ENCODE peak calls at places on chromosome 13, in eight cellular contexts. S is HT-29; R is Panc1; H is iPS-NIHi11; B is activated naive CD4-positive, alpha-beta T cell treated with anti-CD3 and anti-CD28 coated beads for 36 hours; G is cardiac fibroblast; K is activated CD4-positive, alpha-beta T cell treated with anti-CD3 and anti-CD28 coated beads for 24 hours; V is activated CD4-positive, alpha-beta memory T cell treated with anti-CD3 and anti-CD28 coated beads, Interleukin-2, amount 10 ng/mL, durations not matched to agents 7 days and 5 days. F is an unnamed sample.

GRCh38 chr13:108700421-108701170 is 71.2 kb downstream of the MYO16 start:
- DNase-seq in S (no peak), R (no peak), H (no peak), B (no peak), G (peak; percentile 22), K (no peak), V (no peak), F (no peak)

GRCh38 chr13:23695711-23696512 is 125.7 kb downstream of the TNFRSF19 start:
- DNase-seq in S (no peak), R (no peak), H (no peak), B (peak; percentile 70), G (no peak), K (peak; percentile 33), V (peak; percentile 74), F (peak; percentile 82)

GRCh38 chr13:30884543-30884942 is 21.5 kb upstream of the MEDAG start:
- DNase-seq in S (peak; percentile 49), R (no peak), H (peak; percentile 39), B (no peak), G (no peak), K (no peak), V (no peak), F (no peak)

GRCh38 chr13:45516757-45517156 is 52.0 kb downstream of the COG3 start:
- DNase-seq in S (no peak), R (no peak), H (no peak), B (no peak), G (no peak), K (no peak), V (no peak), F (no peak)

GRCh38 chr13:109998808-109999528 is 212.6 kb upstream of the IRS2 start:
- DNase-seq in S (peak; percentile 16), R (no peak), H (no peak), B (no peak), G (peak; percentile 87), K (no peak), V (no peak), F (no peak)

GRCh38 chr13:111924676-111925075 is 142.3 kb upstream of the SOX1 start:
- DNase-seq in S (no peak), R (no peak), H (no peak), B (no peak), G (no peak), K (no peak), V (no peak), F (no peak)

GRCh38 chr13:80712026-80712425 is 371.1 kb upstream of the SPRY2 start:
- DNase-seq in S (no peak), R (no peak), H (no peak), B (no peak), G (peak; percentile 66), K (no peak), V (no peak), F (no peak)

GRCh38 chr13:26019881-26020535 is 31.8 kb downstream of the SHISA2 start:
- DNase-seq in S (peak; percentile 49), R (no peak), H (no peak), B (no peak), G (peak; percentile 68), K (no peak), V (no peak), F (no peak)

GRCh38 chr13:87497426-87497825 is 173.7 kb upstream of the SLITRK5 start:
- DNase-seq in S (no peak), R (no peak), H (no peak), B (no peak), G (no peak), K (no peak), V (no peak), F (no peak)

GRCh38 chr13:99811067-99811715 is 160.4 kb downstream of the ZIC5 start:
- DNase-seq in S (no peak), R (no peak), H (no peak), B (no peak), G (no peak), K (no peak), V (no peak), F (no peak)

GRCh38 chr13:90201198-90201597 is 1146.3 kb upstream of the MIR17HG start:
- DNase-seq in S (no peak), R (no peak), H (no peak), B (no peak), G (peak; percentile 14), K (no peak), V (no peak), F (peak; percentile 2)

GRCh38 chr13:60288569-60288968 is 108.5 kb upstream of the TDRD3 start:
- DNase-seq in S (no peak), R (no peak), H (no peak), B (no peak), G (no peak), K (no peak), V (no peak), F (no peak)

F was measured in GM12865.